ENCODE peak calls at places on chromosomes 2 and 18, in nine cellular contexts. D, P, W, Z, Y, O, N, B and U are unnamed samples.

GRCh38 chr2:162118166-162119031 is 33.6 kb downstream of the GCG start:
- DNase-seq in B (no peak), N (no peak), W (no peak), Y (no peak), D (no peak), Z (peak; percentile 84), P (peak; percentile 50), O (peak; percentile 91), U (peak; percentile 31)

GRCh38 chr2:61538920-61539559 is 884 bp upstream of the XPO1 start:
- DNase-seq in P (peak; percentile 43), Y (no peak), Z (peak; percentile 42), W (peak; percentile 6), O (peak; percentile 67), B (no peak), N (peak; percentile 63), D (peak; percentile 70), U (peak; percentile 54)

GRCh38 chr18:9631814-9632496 is 17.6 kb upstream of the PPP4R1 start:
- DNase-seq in Z (peak; percentile 92), Y (no peak), B (no peak), W (no peak), N (no peak), D (no peak), O (no peak), P (peak; percentile 88), U (no peak)

GRCh38 chr2:40554665-40555294 is 102.9 kb upstream of the SLC8A1 start:
- DNase-seq in N (peak; percentile 64), Z (peak; percentile 61), W (peak; percentile 17), Y (peak; percentile 48), P (peak; percentile 59), O (peak; percentile 51), B (no peak), D (peak; percentile 38), U (peak; percentile 54)

GRCh38 chr18:45820144-45820745 is 5.2 kb upstream of the SIGLEC15 start:
- DNase-seq in B (no peak), N (no peak), O (no peak), W (no peak), D (no peak), Z (no peak), P (no peak), Y (no peak), U (no peak)

GRCh38 chr18:1954583-1955312 is 616.6 kb downstream of the METTL4 start:
- DNase-seq in W (no peak), Y (no peak), O (no peak), B (no peak), Z (no peak), D (no peak), P (no peak), N (no peak), U (no peak)

GRCh38 chr2:229719926-229720652 is 5.7 kb upstream of the DNER start:
- DNase-seq in N (no peak), O (no peak), Z (no peak), D (no peak), W (no peak), Y (no peak), B (no peak), P (peak; percentile 81), U (no peak)

GRCh38 chr18:72419914-72420313 is 124.2 kb downstream of the CBLN2 start:
- DNase-seq in B (no peak), D (no peak), P (peak; percentile 68), Y (no peak), O (no peak), Z (peak; percentile 57), W (no peak), N (no peak), U (no peak)

GRCh38 chr2:223688094-223688835 is 86.1 kb upstream of the SCG2 start:
- DNase-seq in O (no peak), D (no peak), Z (no peak), Y (peak; percentile 28), N (no peak), B (no peak), P (no peak), W (no peak), U (peak; percentile 21)